ENCODE peak calls at places on chromosomes 13 and 19, in five cellular contexts. One of them, this sample, is unnamed.
A peak's percentile ranks its signal among the peaks of the same experiment; 100 is the strongest.

GRCh38 chr13:23427342-23428182 is 5.9 kb downstream of the SACS start:
- DNase-seq in activated CD4-positive, alpha-beta memory T cell treated with anti-CD3 and anti-CD28 coated beads for 36 hours: no peak
- DNase-seq in amygdala: no peak
- DNase-seq in KG1: no peak
- DNase-seq in omental fat pad: no peak
- DNase-seq in this sample: no peak

GRCh38 chr13:99366075-99366987 is 59.1 kb upstream of the GPR183 start:
- DNase-seq in activated CD4-positive, alpha-beta memory T cell treated with anti-CD3 and anti-CD28 coated beads for 36 hours: no peak
- DNase-seq in omental fat pad: no peak
- DNase-seq in amygdala: no peak
- DNase-seq in KG1: no peak
- DNase-seq in this sample: no peak

GRCh38 chr19:13366529-13367143 is 139.6 kb downstream of the CACNA1A start:
- DNase-seq in activated CD4-positive, alpha-beta memory T cell treated with anti-CD3 and anti-CD28 coated beads for 36 hours: no peak
- DNase-seq in KG1: no peak
- DNase-seq in amygdala: no peak
- DNase-seq in omental fat pad: no peak
- DNase-seq in this sample: no peak

GRCh38 chr19:495440-496332 is 600 bp upstream of the MADCAM1 start:
- DNase-seq in KG1: no peak
- DNase-seq in activated CD4-positive, alpha-beta memory T cell treated with anti-CD3 and anti-CD28 coated beads for 36 hours: peak; percentile 72
- DNase-seq in omental fat pad: no peak
- DNase-seq in amygdala: no peak
- DNase-seq in this sample: no peak

GRCh38 chr13:73593199-73593765 is 534.5 kb downstream of the KLF5 start:
- DNase-seq in activated CD4-positive, alpha-beta memory T cell treated with anti-CD3 and anti-CD28 coated beads for 36 hours: no peak
- DNase-seq in amygdala: no peak
- DNase-seq in KG1: no peak
- DNase-seq in omental fat pad: no peak
- DNase-seq in this sample: no peak

GRCh38 chr13:88395804-88396203 is 724.6 kb downstream of the SLITRK5 start:
- DNase-seq in amygdala: no peak
- DNase-seq in activated CD4-positive, alpha-beta memory T cell treated with anti-CD3 and anti-CD28 coated beads for 36 hours: no peak
- DNase-seq in KG1: no peak
- DNase-seq in omental fat pad: no peak
- DNase-seq in this sample: no peak

GRCh38 chr19:35135389-35135909 is 590 bp upstream of the LGI4 start:
- DNase-seq in amygdala: peak; percentile 63
- DNase-seq in KG1: no peak
- DNase-seq in activated CD4-positive, alpha-beta memory T cell treated with anti-CD3 and anti-CD28 coated beads for 36 hours: peak; percentile 82
- DNase-seq in omental fat pad: peak; percentile 51
- DNase-seq in this sample: peak; percentile 44

GRCh38 chr13:113897966-113898365 is 34.1 kb upstream of the GAS6 start:
- DNase-seq in amygdala: no peak
- DNase-seq in activated CD4-positive, alpha-beta memory T cell treated with anti-CD3 and anti-CD28 coated beads for 36 hours: no peak
- DNase-seq in omental fat pad: no peak
- DNase-seq in KG1: no peak
- DNase-seq in this sample: no peak

GRCh38 chr19:55158423-55158822 is 891 bp upstream of the TNNI3 start:
- DNase-seq in activated CD4-positive, alpha-beta memory T cell treated with anti-CD3 and anti-CD28 coated beads for 36 hours: no peak
- DNase-seq in amygdala: no peak
- DNase-seq in KG1: no peak
- DNase-seq in omental fat pad: no peak
- DNase-seq in this sample: no peak

GRCh38 chr19:19113040-19113541 is 25.2 kb downstream of the TMEM161A start:
- DNase-seq in amygdala: no peak
- DNase-seq in KG1: peak; percentile 11
- DNase-seq in activated CD4-positive, alpha-beta memory T cell treated with anti-CD3 and anti-CD28 coated beads for 36 hours: peak; percentile 12
- DNase-seq in omental fat pad: no peak
- DNase-seq in this sample: peak; percentile 48